ENCODE peak calls at places on chromosomes 6 and 20, in six cellular contexts. T is effector CD8-positive, alpha-beta T cell; I is upper lobe of right lung; Q is T-helper 9 cell; S is endothelial cell; G is CD14-positive monocyte. Y is an unnamed sample.

GRCh38 chr6:34243901-34244884 is 4.6 kb downstream of the SMIM29 start:
- DNase-seq in G (peak; percentile 89), I (peak; percentile 74), Q (no peak), T (no peak), S (no peak), Y (no peak)

GRCh38 chr20:40286991-40287531 is 402.0 kb downstream of the MAFB start:
- DNase-seq in I (peak; percentile 84), Q (no peak), G (no peak), S (no peak), T (no peak), Y (no peak)

GRCh38 chr6:155419161-155419560 is 36.5 kb downstream of the NOX3 start:
- DNase-seq in Q (no peak), S (no peak), T (no peak), I (no peak), G (no peak), Y (no peak)

GRCh38 chr6:32854376-32855178 is 585 bp downstream of the PSMB9 start:
- DNase-seq in S (no peak), G (no peak), T (peak; percentile 39), I (no peak), Q (peak; percentile 36), Y (no peak)

GRCh38 chr6:114121913-114122662 is 151.1 kb upstream of the HDAC2 start:
- DNase-seq in S (no peak), Q (no peak), G (no peak), I (no peak), T (no peak), Y (no peak)

GRCh38 chr20:58702161-58702510 is 9.5 kb downstream of the NPEPL1 start:
- DNase-seq in Q (no peak), I (no peak), S (no peak), G (no peak), T (no peak), Y (no peak)

GRCh38 chr6:160022101-160022500 is 53.2 kb downstream of the IGF2R start:
- DNase-seq in Q (no peak), I (no peak), T (no peak), S (no peak), G (no peak), Y (no peak)

GRCh38 chr6:56549014-56549413 is 93.7 kb downstream of the DST start:
- DNase-seq in T (no peak), I (no peak), Q (no peak), S (no peak), G (no peak), Y (no peak)

GRCh38 chr6:78523622-78524021 is 343.7 kb upstream of the IRAK1BP1 start:
- DNase-seq in Q (no peak), I (no peak), G (no peak), S (no peak), T (no peak), Y (no peak)

GRCh38 chr20:18718129-18718528 is 95.5 kb upstream of the SCP2D1 start:
- DNase-seq in T (no peak), G (no peak), I (no peak), Q (no peak), S (no peak), Y (no peak)

GRCh38 chr20:61303675-61304074 is 51.6 kb downstream of the CDH4 start:
- DNase-seq in S (no peak), Q (no peak), I (no peak), T (no peak), G (no peak), Y (no peak)

GRCh38 chr6:10719386-10720228 is 3.3 kb upstream of the TMEM14C start:
- DNase-seq in S (no peak), Q (no peak), T (peak; percentile 39), I (peak; percentile 64), G (no peak), Y (no peak)

GRCh38 chr6:53239526-53239925 is 90.9 kb upstream of the GCM1 start:
- DNase-seq in Q (no peak), T (no peak), I (no peak), S (no peak), G (no peak), Y (no peak)

GRCh38 chr6:99458319-99458718 is 33.2 kb upstream of the PNISR start:
- DNase-seq in T (no peak), G (no peak), I (no peak), S (peak; percentile 11), Q (no peak), Y (no peak)

GRCh38 chr6:41689171-41690008 is 46.0 kb downstream of the TFEB start:
- DNase-seq in G (no peak), S (no peak), T (no peak), I (peak; percentile 19), Q (no peak), Y (no peak)

GRCh38 chr6:21587182-21587924 is 6.2 kb upstream of the SOX4 start:
- DNase-seq in G (peak; percentile 54), I (peak; percentile 84), T (no peak), S (peak; percentile 70), Q (no peak), Y (peak; percentile 74)

GRCh38 chr6:95279641-95280040 is 297.7 kb upstream of the MANEA start:
- DNase-seq in Q (no peak), G (no peak), I (no peak), S (no peak), T (no peak), Y (no peak)

GRCh38 chr6:31713991-31714684 is 1.0 kb upstream of the LY6G6D start:
- DNase-seq in S (no peak), Q (no peak), G (no peak), T (no peak), I (no peak), Y (no peak)

GRCh38 chr20:24736131-24736843 is 212.8 kb upstream of the CST7 start:
- DNase-seq in Q (no peak), T (no peak), I (no peak), S (no peak), G (no peak), Y (no peak)

GRCh38 chr6:143758551-143758950 is 80.8 kb downstream of the PHACTR2 start:
- DNase-seq in G (no peak), S (no peak), T (no peak), I (no peak), Q (no peak), Y (no peak)

GRCh38 chr20:48015943-48016723 is 230.9 kb upstream of the SULF2 start:
- DNase-seq in Q (no peak), G (no peak), I (no peak), T (no peak), S (no peak), Y (no peak)

GRCh38 chr6:131136021-131136847 is 967 bp downstream of the AKAP7 start:
- DNase-seq in G (no peak), T (no peak), S (no peak), Q (no peak), I (no peak), Y (no peak)

GRCh38 chr20:17645546-17646208 is 36.4 kb downstream of the RRBP1 start:
- DNase-seq in I (peak; percentile 52), G (no peak), T (no peak), Q (no peak), S (no peak), Y (no peak)

GRCh38 chr6:11994875-11995461 is 17.1 kb upstream of the HIVEP1 start:
- DNase-seq in S (no peak), T (no peak), G (no peak), Q (no peak), I (no peak), Y (no peak)

GRCh38 chr20:58908216-58908615 is 55.7 kb downstream of the GNAS start:
- DNase-seq in T (no peak), Q (no peak), S (no peak), G (no peak), I (no peak), Y (no peak)

GRCh38 chr6:38099211-38099610 is 279.7 kb downstream of the ZFAND3 start:
- DNase-seq in Q (no peak), T (no peak), I (no peak), S (no peak), G (no peak), Y (no peak)

GRCh38 chr20:34437330-34437986 is 74.4 kb downstream of the ITCH start:
- DNase-seq in I (no peak), T (no peak), G (no peak), S (no peak), Q (no peak), Y (no peak)

GRCh38 chr20:2625062-2625461 is 27.4 kb upstream of the NOP56 start:
- DNase-seq in I (no peak), Q (no peak), T (no peak), S (no peak), G (no peak), Y (no peak)

GRCh38 chr6:162750776-162751175 is 23.0 kb downstream of the PACRG start:
- DNase-seq in I (no peak), T (no peak), S (no peak), Q (no peak), G (no peak), Y (no peak)

GRCh38 chr20:3209946-3210317 is 634 bp downstream of the ITPA start:
- DNase-seq in T (no peak), G (no peak), S (no peak), I (no peak), Q (no peak), Y (no peak)

GRCh38 chr20:17735206-17735804 is 35.5 kb downstream of the BANF2 start:
- DNase-seq in Q (no peak), S (no peak), I (no peak), G (no peak), T (no peak), Y (no peak)

GRCh38 chr6:27422651-27423332 is 34.2 kb downstream of the ZNF391 start:
- DNase-seq in S (peak; percentile 5), T (no peak), Q (no peak), G (no peak), I (no peak), Y (no peak)

GRCh38 chr20:38165089-38165965 is at the start of gene TGM2:
- DNase-seq in T (no peak), G (peak; percentile 90), I (peak; percentile 94), S (peak; percentile 77), Q (peak; percentile 18), Y (no peak)

GRCh38 chr6:166490671-166491500 is 95.6 kb downstream of the RAMACL start:
- DNase-seq in I (no peak), T (no peak), S (no peak), Q (no peak), G (no peak), Y (peak; percentile 49)

GRCh38 chr6:56329296-56330050 is 82.1 kb upstream of the COL21A1 start:
- DNase-seq in T (no peak), S (no peak), I (no peak), Q (no peak), G (no peak), Y (no peak)